ENCODE peak calls at places on chromosomes 4 and X, in six cellular contexts. One of them, this sample, is unnamed.

GRCh38 chr4:147984778-147985138 is 252.9 kb downstream of the ARHGAP10 start:
- DNase-seq in fibroblast of the conjunctiva: no peak
- DNase-seq in GM18507: no peak
- DNase-seq in KBM-7: no peak
- DNase-seq in foreskin fibroblast: no peak
- DNase-seq in stimulated activated CD8-positive, alpha-beta memory T cell treated with anti-CD3 and anti-CD28 coated beads, Interleukin-2, amount 100 ng/mL, for 1 hour: no peak
- DNase-seq in this sample: no peak

GRCh38 chrX:9875801-9876200 is 89.6 kb downstream of the SHROOM2 start:
- DNase-seq in KBM-7: no peak
- DNase-seq in GM18507: no peak
- DNase-seq in stimulated activated CD8-positive, alpha-beta memory T cell treated with anti-CD3 and anti-CD28 coated beads, Interleukin-2, amount 100 ng/mL, for 1 hour: no peak
- DNase-seq in fibroblast of the conjunctiva: no peak
- DNase-seq in foreskin fibroblast: no peak
- DNase-seq in this sample: no peak

GRCh38 chr4:177455591-177455990 is 13.4 kb upstream of the AGA start:
- DNase-seq in fibroblast of the conjunctiva: peak
- DNase-seq in KBM-7: no peak
- DNase-seq in stimulated activated CD8-positive, alpha-beta memory T cell treated with anti-CD3 and anti-CD28 coated beads, Interleukin-2, amount 100 ng/mL, for 1 hour: no peak
- DNase-seq in foreskin fibroblast: peak
- DNase-seq in GM18507: no peak
- DNase-seq in this sample: no peak

GRCh38 chr4:89161841-89162240 is 50.5 kb downstream of the TIGD2 start:
- DNase-seq in stimulated activated CD8-positive, alpha-beta memory T cell treated with anti-CD3 and anti-CD28 coated beads, Interleukin-2, amount 100 ng/mL, for 1 hour: no peak
- DNase-seq in KBM-7: no peak
- DNase-seq in foreskin fibroblast: peak
- DNase-seq in GM18507: no peak
- DNase-seq in fibroblast of the conjunctiva: no peak
- DNase-seq in this sample: no peak

GRCh38 chr4:6196324-6196723 is 4.0 kb downstream of the JAKMIP1 start:
- DNase-seq in KBM-7: no peak
- DNase-seq in stimulated activated CD8-positive, alpha-beta memory T cell treated with anti-CD3 and anti-CD28 coated beads, Interleukin-2, amount 100 ng/mL, for 1 hour: no peak
- DNase-seq in fibroblast of the conjunctiva: no peak
- DNase-seq in GM18507: no peak
- DNase-seq in foreskin fibroblast: no peak
- DNase-seq in this sample: no peak

GRCh38 chr4:33171873-33172550 is 2451.8 kb downstream of the PCDH7 start:
- DNase-seq in KBM-7: no peak
- DNase-seq in foreskin fibroblast: peak
- DNase-seq in stimulated activated CD8-positive, alpha-beta memory T cell treated with anti-CD3 and anti-CD28 coated beads, Interleukin-2, amount 100 ng/mL, for 1 hour: no peak
- DNase-seq in fibroblast of the conjunctiva: peak
- DNase-seq in GM18507: no peak
- DNase-seq in this sample: no peak

GRCh38 chr4:99462875-99463464 is 27.8 kb upstream of the ADH7 start:
- DNase-seq in GM18507: peak
- DNase-seq in KBM-7: peak
- DNase-seq in fibroblast of the conjunctiva: peak
- DNase-seq in foreskin fibroblast: peak
- DNase-seq in stimulated activated CD8-positive, alpha-beta memory T cell treated with anti-CD3 and anti-CD28 coated beads, Interleukin-2, amount 100 ng/mL, for 1 hour: peak
- DNase-seq in this sample: peak

GRCh38 chrX:153400146-153401132 is 711 bp downstream of the PNMA6E start:
- DNase-seq in foreskin fibroblast: no peak
- DNase-seq in stimulated activated CD8-positive, alpha-beta memory T cell treated with anti-CD3 and anti-CD28 coated beads, Interleukin-2, amount 100 ng/mL, for 1 hour: peak
- DNase-seq in GM18507: peak
- DNase-seq in KBM-7: peak
- DNase-seq in fibroblast of the conjunctiva: no peak
- DNase-seq in this sample: no peak

GRCh38 chr4:104677122-104677521 is 182.4 kb upstream of the CXXC4 start:
- DNase-seq in fibroblast of the conjunctiva: no peak
- DNase-seq in stimulated activated CD8-positive, alpha-beta memory T cell treated with anti-CD3 and anti-CD28 coated beads, Interleukin-2, amount 100 ng/mL, for 1 hour: no peak
- DNase-seq in foreskin fibroblast: no peak
- DNase-seq in GM18507: no peak
- DNase-seq in KBM-7: peak
- DNase-seq in this sample: no peak

This sample was measured in HFF-Myc.